ENCODE peak calls at places on chromosomes 6 and 20, in nine cellular contexts. L, M, D, X, C, I, H, V and J are unnamed samples.

GRCh38 chr6:129748212-129748900 is 38.4 kb upstream of the ARHGAP18 start:
- DNase-seq in L (peak), M (no peak), D (no peak), X (no peak), C (peak), I (peak), H (no peak), V (no peak), J (peak)

GRCh38 chr6:5671162-5671561 is 335.6 kb downstream of the NRN1 start:
- DNase-seq in L (peak), M (no peak), D (no peak), X (no peak), C (no peak), I (no peak), H (no peak), V (no peak), J (no peak)

GRCh38 chr20:36092424-36093024 is 62.0 kb upstream of the EPB41L1 start:
- DNase-seq in L (no peak), M (no peak), D (no peak), X (peak), C (peak), I (peak), H (peak), V (peak), J (no peak)

GRCh38 chr6:38504996-38505395 is 134.7 kb downstream of the BTBD9 start:
- DNase-seq in L (no peak), M (no peak), D (no peak), X (no peak), C (no peak), I (no peak), H (no peak), V (no peak), J (peak)

GRCh38 chr6:53031281-53031680 is 33.9 kb upstream of the FBXO9 start:
- DNase-seq in L (no peak), M (no peak), D (no peak), X (no peak), C (no peak), I (no peak), H (no peak), V (no peak), J (no peak)

GRCh38 chr6:107443904-107444267 is 15.5 kb downstream of the PDSS2 start:
- DNase-seq in L (no peak), M (no peak), D (no peak), X (no peak), C (no peak), I (no peak), H (no peak), V (no peak), J (no peak)

GRCh38 chr6:148343383-148343782 is 745 bp downstream of the SASH1 start:
- DNase-seq in L (no peak), M (no peak), D (no peak), X (no peak), C (no peak), I (no peak), H (no peak), V (no peak), J (no peak)

GRCh38 chr20:62716198-62716940 is 7.7 kb downstream of the NTSR1 start:
- DNase-seq in L (no peak), M (no peak), D (no peak), X (peak), C (no peak), I (no peak), H (no peak), V (peak), J (no peak)

GRCh38 chr20:3890410-3890751 is 1.2 kb downstream of the PANK2 start:
- DNase-seq in L (peak), M (peak), D (peak), X (no peak), C (peak), I (no peak), H (no peak), V (no peak), J (no peak)

GRCh38 chr20:51660741-51661608 is 107.2 kb downstream of the ATP9A start:
- DNase-seq in L (no peak), M (peak), D (no peak), X (no peak), C (no peak), I (no peak), H (no peak), V (no peak), J (no peak)

GRCh38 chr6:3663081-3663480 is 88.4 kb downstream of the PXDC1 start:
- DNase-seq in L (no peak), M (no peak), D (no peak), X (no peak), C (no peak), I (no peak), H (no peak), V (no peak), J (no peak)

GRCh38 chr20:37911838-37912273 is 8.9 kb downstream of the VSTM2L start:
- DNase-seq in L (peak), M (no peak), D (no peak), X (no peak), C (peak), I (peak), H (peak), V (no peak), J (no peak)

GRCh38 chr6:14026831-14027539 is 90.6 kb upstream of the CD83 start:
- DNase-seq in L (no peak), M (no peak), D (no peak), X (no peak), C (no peak), I (no peak), H (no peak), V (no peak), J (no peak)

GRCh38 chr20:1831606-1832005 is 63.6 kb upstream of the SIRPA start:
- DNase-seq in L (no peak), M (no peak), D (no peak), X (no peak), C (no peak), I (no peak), H (no peak), V (no peak), J (no peak)

GRCh38 chr6:41153451-41153850 is 696 bp downstream of the TREML1 start:
- DNase-seq in L (no peak), M (no peak), D (no peak), X (no peak), C (peak), I (no peak), H (no peak), V (no peak), J (no peak)

GRCh38 chr20:36624068-36624813 is 18.7 kb downstream of the RAB5IF start:
- DNase-seq in L (no peak), M (no peak), D (no peak), X (no peak), C (peak), I (peak), H (no peak), V (no peak), J (no peak)

GRCh38 chr6:88455317-88455716 is 289.2 kb upstream of the CNR1 start:
- DNase-seq in L (no peak), M (no peak), D (no peak), X (no peak), C (no peak), I (no peak), H (peak), V (no peak), J (no peak)

GRCh38 chr20:59596690-59597089 is 7.7 kb upstream of the PHACTR3 start:
- DNase-seq in L (no peak), M (no peak), D (no peak), X (no peak), C (no peak), I (no peak), H (no peak), V (no peak), J (no peak)

GRCh38 chr6:113980937-113981554 is 10.1 kb upstream of the HDAC2 start:
- DNase-seq in L (peak), M (no peak), D (no peak), X (no peak), C (peak), I (no peak), H (no peak), V (no peak), J (no peak)

GRCh38 chr20:34607066-34607465 is 48.5 kb downstream of the MAP1LC3A start:
- DNase-seq in L (no peak), M (no peak), D (no peak), X (no peak), C (no peak), I (no peak), H (no peak), V (no peak), J (no peak)

GRCh38 chr6:34065470-34066283 is 80.2 kb downstream of the GRM4 start:
- DNase-seq in L (no peak), M (no peak), D (no peak), X (no peak), C (no peak), I (peak), H (peak), V (no peak), J (no peak)

GRCh38 chr6:169724554-169725269 is 412 bp upstream of the PHF10 start:
- DNase-seq in L (no peak), M (no peak), D (peak), X (peak), C (peak), I (peak), H (peak), V (peak), J (no peak)

GRCh38 chr20:58910473-58910872 is 58.0 kb downstream of the GNAS start:
- DNase-seq in L (no peak), M (no peak), D (no peak), X (no peak), C (no peak), I (no peak), H (no peak), V (no peak), J (no peak)

GRCh38 chr20:35328689-35329088 is 36.5 kb upstream of the FAM83C start:
- DNase-seq in L (no peak), M (no peak), D (no peak), X (no peak), C (no peak), I (no peak), H (no peak), V (no peak), J (no peak)

GRCh38 chr6:109183109-109183508 is 87.8 kb downstream of the CEP57L1 start:
- DNase-seq in L (peak), M (no peak), D (no peak), X (no peak), C (peak), I (no peak), H (no peak), V (no peak), J (no peak)

GRCh38 chr6:41367700-41368099 is 32.3 kb downstream of the NCR2 start:
- DNase-seq in L (peak), M (peak), D (peak), X (no peak), C (peak), I (peak), H (peak), V (no peak), J (no peak)

GRCh38 chr6:30556714-30556963 is 350 bp upstream of the GNL1 start:
- DNase-seq in L (no peak), M (no peak), D (no peak), X (peak), C (peak), I (no peak), H (peak), V (peak), J (no peak)

GRCh38 chr6:32962427-32962826 is 6.0 kb upstream of the BRD2 start:
- DNase-seq in L (peak), M (no peak), D (no peak), X (no peak), C (no peak), I (no peak), H (no peak), V (no peak), J (no peak)

GRCh38 chr6:32703347-32703746 is 36.9 kb upstream of the HLA-DQB1 start:
- DNase-seq in L (no peak), M (no peak), D (no peak), X (no peak), C (no peak), I (no peak), H (no peak), V (no peak), J (no peak)

GRCh38 chr20:2955257-2955950 is 82.1 kb downstream of the PTPRA start:
- DNase-seq in L (peak), M (no peak), D (no peak), X (no peak), C (no peak), I (no peak), H (no peak), V (no peak), J (no peak)

GRCh38 chr20:63067266-63067635 is 60.5 kb upstream of the BHLHE23 start:
- DNase-seq in L (no peak), M (no peak), D (no peak), X (peak), C (no peak), I (no peak), H (no peak), V (peak), J (no peak)

GRCh38 chr6:117496383-117496990 is 14.0 kb downstream of the DCBLD1 start:
- DNase-seq in L (peak), M (no peak), D (no peak), X (no peak), C (no peak), I (no peak), H (no peak), V (no peak), J (peak)

GRCh38 chr6:21348462-21349195 is 244.9 kb upstream of the SOX4 start:
- DNase-seq in L (peak), M (peak), D (no peak), X (no peak), C (peak), I (no peak), H (peak), V (peak), J (no peak)

GRCh38 chr6:53530780-53531386 is 14.0 kb downstream of the GCLC start:
- DNase-seq in L (no peak), M (no peak), D (no peak), X (no peak), C (no peak), I (no peak), H (no peak), V (no peak), J (no peak)